ENCODE peak calls at places on chromosome 19, in four cellular contexts. G is progenitor cell of endocrine pancreas, B is A549, E is SK-N-SH. R is an unnamed sample.

GRCh38 chr19:53432088-53432661 is 391 bp downstream of the ZNF761 start:
- DNase-seq in B (peak; percentile 18), E (peak; percentile 50), G (peak; percentile 13), R (no peak)

GRCh38 chr19:4624733-4625362 is 14.5 kb upstream of the TNFAIP8L1 start:
- DNase-seq in G (no peak), B (peak; percentile 79), E (no peak), R (no peak)

GRCh38 chr19:18000480-18000980 is 7.4 kb upstream of the ARRDC2 start:
- DNase-seq in B (no peak), G (no peak), E (no peak), R (no peak)

GRCh38 chr19:5621945-5622464 is 571 bp downstream of the SAFB2 start:
- DNase-seq in G (no peak), E (peak; percentile 29), B (no peak), R (no peak)

GRCh38 chr19:6392219-6393073 is 518 bp downstream of the GTF2F1 start:
- DNase-seq in B (no peak), G (no peak), E (no peak), R (no peak)

GRCh38 chr19:11020982-11021759 is 60.3 kb downstream of the SMARCA4 start:
- DNase-seq in B (no peak), E (no peak), G (no peak), R (no peak)

GRCh38 chr19:5407356-5407755 is 47.9 kb upstream of the ZNRF4 start:
- DNase-seq in B (peak; percentile 61), G (no peak), E (peak; percentile 69), R (no peak)

GRCh38 chr19:17966497-17967257 is at the start of gene KCNN1:
- DNase-seq in E (peak; percentile 98), B (no peak), G (peak; percentile 52), R (no peak)

GRCh38 chr19:38693380-38694223 is 46.2 kb downstream of the ACTN4 start:
- DNase-seq in G (peak; percentile 60), E (no peak), B (peak; percentile 92), R (no peak)

GRCh38 chr19:5934779-5935472 is 20.9 kb downstream of the CAPS start:
- DNase-seq in B (no peak), E (peak; percentile 91), G (no peak), R (no peak)

GRCh38 chr19:12757544-12758274 is 6.1 kb downstream of the BEST2 start:
- DNase-seq in B (peak; percentile 79), G (peak; percentile 72), E (peak; percentile 94), R (peak; percentile 63)

GRCh38 chr19:52110780-52111179 is 15.2 kb upstream of the ZNF841 start:
- DNase-seq in B (no peak), E (no peak), G (no peak), R (no peak)

GRCh38 chr19:18208098-18208951 is 4.5 kb upstream of the RAB3A start:
- DNase-seq in B (peak; percentile 63), G (no peak), E (peak; percentile 88), R (no peak)

GRCh38 chr19:43229315-43229714 is 23.9 kb upstream of the PSG4 start:
- DNase-seq in B (peak; percentile 44), G (no peak), E (no peak), R (no peak)

GRCh38 chr19:2827840-2828489 is 8.3 kb downstream of the ZNF554 start:
- DNase-seq in G (no peak), E (no peak), B (no peak), R (no peak)

GRCh38 chr19:40798997-40799557 is at the start of gene EGLN2:
- DNase-seq in B (no peak), G (no peak), E (peak; percentile 98), R (no peak)

GRCh38 chr19:17365361-17365760 is 11.8 kb downstream of the PLVAP start:
- DNase-seq in G (no peak), E (no peak), B (no peak), R (no peak)

GRCh38 chr19:44539236-44539819 is 9.9 kb upstream of the CEACAM20 start:
- DNase-seq in B (no peak), G (no peak), E (no peak), R (no peak)

GRCh38 chr19:38392707-38393308 is 4.3 kb downstream of the SPRED3 start:
- DNase-seq in G (no peak), E (no peak), B (peak; percentile 79), R (no peak)

GRCh38 chr19:4503224-4504170 is 14.8 kb downstream of the PLIN4 start:
- DNase-seq in E (no peak), G (no peak), B (no peak), R (peak; percentile 38)

GRCh38 chr19:38452430-38453366 is 19.2 kb downstream of the RYR1 start:
- DNase-seq in G (no peak), E (peak; percentile 69), B (peak; percentile 69), R (no peak)

GRCh38 chr19:49799798-49800376 is 13.2 kb downstream of the FUZ start:
- DNase-seq in B (no peak), E (no peak), G (no peak), R (no peak)
- TF ChIP-seq CTCF in B (no peak), E (peak; percentile 27), G (no peak), R (no peak)

DNA sequence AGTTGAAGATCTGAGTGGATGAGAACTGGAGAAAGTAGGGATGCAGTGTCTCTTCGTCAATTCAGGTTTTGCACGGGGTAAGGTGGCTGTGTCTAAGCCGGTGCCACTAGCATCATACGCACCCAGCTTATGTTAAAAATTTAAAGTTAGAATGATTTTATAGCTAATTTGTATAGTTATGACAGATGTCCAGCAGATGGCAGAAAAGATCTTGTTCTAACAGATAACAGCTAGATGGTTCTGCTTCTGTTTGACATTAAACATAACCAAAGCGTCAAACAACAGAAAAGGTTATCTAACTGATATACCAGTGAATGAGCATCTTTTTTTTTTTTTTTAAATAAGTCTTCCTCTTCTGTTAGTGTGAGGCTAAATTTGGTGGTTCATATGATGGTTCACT is 18.8 kb upstream of the EDDM13 start:
- DNase-seq in B (peak; percentile 72), E (peak; percentile 61), G (no peak), R (no peak)
- TF ChIP-seq CTCF in B (peak; percentile 56), E (peak; percentile 66), G (no peak), R (no peak)

DNA sequence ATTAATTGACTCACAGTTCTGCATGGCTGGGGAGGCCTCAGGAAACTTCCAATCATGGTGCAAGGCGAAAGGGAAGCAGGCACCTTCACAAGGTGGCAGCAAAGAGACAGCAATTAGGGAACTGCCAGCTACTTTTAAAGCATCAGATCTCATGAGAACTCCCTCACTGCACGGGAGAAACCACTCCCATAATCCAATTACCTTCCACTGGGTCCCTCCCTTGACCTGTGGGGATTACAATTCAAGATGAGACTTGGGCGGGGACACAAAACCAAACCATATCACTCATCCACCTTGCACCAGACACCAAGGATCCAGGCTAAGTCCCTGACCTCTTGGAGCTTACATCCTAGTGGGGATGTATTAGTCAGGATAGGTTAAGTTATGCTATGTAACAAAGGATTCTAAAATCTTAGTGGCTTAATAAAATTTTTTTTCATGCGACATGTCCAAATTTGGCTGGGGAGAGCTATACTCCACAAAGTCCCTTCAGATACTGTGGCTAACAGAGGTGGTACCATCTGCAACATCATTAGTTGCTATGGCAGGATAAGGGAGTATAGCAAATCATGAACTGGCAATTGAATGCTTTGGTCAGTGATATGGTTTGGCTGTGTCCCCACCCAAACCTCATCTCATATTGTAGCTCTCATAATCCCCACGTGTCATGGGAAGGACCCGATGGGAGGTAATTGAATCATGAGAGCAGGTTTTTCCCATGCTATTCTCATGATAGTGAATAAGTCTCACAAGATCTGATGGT is 8.3 kb upstream of the FAM187B start:
- DNase-seq in E (no peak), G (no peak), B (no peak), R (no peak)
- TF ChIP-seq CTCF in E (no peak), G (no peak), B (no peak), R (peak; percentile 2)

DNA sequence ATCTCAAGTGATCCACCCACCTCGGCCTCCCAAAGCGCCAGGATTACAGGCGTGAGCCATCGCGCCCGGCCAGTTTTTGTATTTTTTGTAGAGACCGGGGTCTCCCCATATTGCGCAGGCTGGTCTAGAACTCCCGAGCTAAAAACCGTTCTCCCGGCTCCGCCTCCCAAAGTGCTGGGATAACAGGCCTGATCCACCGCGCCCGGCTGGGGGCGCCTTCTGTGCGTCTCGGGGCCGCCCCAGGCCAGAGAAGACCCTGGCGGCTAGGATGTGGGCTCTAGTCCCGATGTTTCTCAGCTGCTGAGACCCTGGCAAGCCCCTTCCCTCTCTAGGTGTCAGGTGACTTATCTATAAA is 3.6 kb downstream of the ARHGAP45 start:
- DNase-seq in G (no peak), E (no peak), B (no peak), R (no peak)
- TF ChIP-seq CTCF in G (no peak), E (peak; percentile 28), B (no peak), R (no peak)

GRCh38 chr19:28293685-28294084 is 919.3 kb downstream of the UQCRFS1 start:
- DNase-seq in E (no peak), G (no peak), B (no peak), R (no peak)
- TF ChIP-seq CTCF in E (no peak), G (no peak), B (no peak), R (no peak)

R was measured in CD14-positive monocyte.